ENCODE peak calls at places on chromosomes 7 and 10, in four cellular contexts. One of them, this sample, is unnamed.

GRCh38 chr10:99621454-99622246 is 1.4 kb upstream of the SLC25A28 start:
- DNase-seq in left ventricle myocardium inferior: no peak
- DNase-seq in fibroblast of pulmonary artery: no peak
- DNase-seq in bronchial epithelial cell: peak
- DNase-seq in this sample: peak

GRCh38 chr10:62098278-62099121 is 170.1 kb downstream of the RTKN2 start:
- DNase-seq in left ventricle myocardium inferior: no peak
- DNase-seq in bronchial epithelial cell: peak
- DNase-seq in fibroblast of pulmonary artery: no peak
- DNase-seq in this sample: no peak

GRCh38 chr7:12729112-12729511 is 41.7 kb downstream of the ARL4A start:
- DNase-seq in bronchial epithelial cell: no peak
- DNase-seq in fibroblast of pulmonary artery: peak
- DNase-seq in left ventricle myocardium inferior: peak
- DNase-seq in this sample: peak

GRCh38 chr7:94350729-94351128 is 44.0 kb upstream of the COL1A2 start:
- DNase-seq in left ventricle myocardium inferior: no peak
- DNase-seq in fibroblast of pulmonary artery: no peak
- DNase-seq in bronchial epithelial cell: no peak
- DNase-seq in this sample: no peak

GRCh38 chr7:116150588-116150987 is 59.8 kb upstream of the TES start:
- DNase-seq in bronchial epithelial cell: peak
- DNase-seq in left ventricle myocardium inferior: no peak
- DNase-seq in fibroblast of pulmonary artery: no peak
- DNase-seq in this sample: no peak

GRCh38 chr10:130221456-130222375 is 85.5 kb downstream of the GLRX3 start:
- DNase-seq in bronchial epithelial cell: no peak
- DNase-seq in fibroblast of pulmonary artery: no peak
- DNase-seq in left ventricle myocardium inferior: no peak
- DNase-seq in this sample: no peak

GRCh38 chr10:129277804-129278203 is 189.2 kb upstream of the MGMT start:
- DNase-seq in fibroblast of pulmonary artery: no peak
- DNase-seq in bronchial epithelial cell: no peak
- DNase-seq in left ventricle myocardium inferior: no peak
- DNase-seq in this sample: no peak

GRCh38 chr7:36653671-36654355 is 70.5 kb downstream of the AOAH start:
- DNase-seq in bronchial epithelial cell: no peak
- DNase-seq in fibroblast of pulmonary artery: no peak
- DNase-seq in left ventricle myocardium inferior: no peak
- DNase-seq in this sample: no peak

GRCh38 chr10:100568937-100569336 is 33.2 kb downstream of the HIF1AN start:
- DNase-seq in bronchial epithelial cell: no peak
- DNase-seq in fibroblast of pulmonary artery: no peak
- DNase-seq in left ventricle myocardium inferior: no peak
- DNase-seq in this sample: no peak

GRCh38 chr7:129779602-129780256 is 168.2 kb downstream of the NRF1 start:
- DNase-seq in fibroblast of pulmonary artery: no peak
- DNase-seq in bronchial epithelial cell: peak
- DNase-seq in left ventricle myocardium inferior: no peak
- DNase-seq in this sample: peak

GRCh38 chr10:52771534-52772455 is 789 bp downstream of the MBL2 start:
- DNase-seq in left ventricle myocardium inferior: no peak
- DNase-seq in fibroblast of pulmonary artery: no peak
- DNase-seq in bronchial epithelial cell: peak
- DNase-seq in this sample: no peak

GRCh38 chr10:133109736-133110532 is 22.2 kb downstream of the ADGRA1 start:
- DNase-seq in bronchial epithelial cell: no peak
- DNase-seq in left ventricle myocardium inferior: peak
- DNase-seq in fibroblast of pulmonary artery: no peak
- DNase-seq in this sample: no peak

GRCh38 chr7:80428161-80429054 is 83.5 kb downstream of the GNAT3 start:
- DNase-seq in bronchial epithelial cell: peak
- DNase-seq in fibroblast of pulmonary artery: peak
- DNase-seq in left ventricle myocardium inferior: no peak
- DNase-seq in this sample: peak

GRCh38 chr10:96118604-96119450 is 11.3 kb upstream of the ZNF518A start:
- DNase-seq in fibroblast of pulmonary artery: no peak
- DNase-seq in left ventricle myocardium inferior: no peak
- DNase-seq in bronchial epithelial cell: no peak
- DNase-seq in this sample: no peak

GRCh38 chr7:1043552-1044188 is 676 bp upstream of the GPR146 start:
- DNase-seq in left ventricle myocardium inferior: no peak
- DNase-seq in fibroblast of pulmonary artery: no peak
- DNase-seq in bronchial epithelial cell: no peak
- DNase-seq in this sample: no peak

GRCh38 chr7:70006411-70006920 is 408.2 kb downstream of the AUTS2 start:
- DNase-seq in fibroblast of pulmonary artery: peak
- DNase-seq in left ventricle myocardium inferior: no peak
- DNase-seq in bronchial epithelial cell: no peak
- DNase-seq in this sample: no peak

GRCh38 chr7:1200045-1200444 is 32.6 kb upstream of the UNCX start:
- DNase-seq in bronchial epithelial cell: no peak
- DNase-seq in left ventricle myocardium inferior: no peak
- DNase-seq in fibroblast of pulmonary artery: peak
- DNase-seq in this sample: peak

DNA sequence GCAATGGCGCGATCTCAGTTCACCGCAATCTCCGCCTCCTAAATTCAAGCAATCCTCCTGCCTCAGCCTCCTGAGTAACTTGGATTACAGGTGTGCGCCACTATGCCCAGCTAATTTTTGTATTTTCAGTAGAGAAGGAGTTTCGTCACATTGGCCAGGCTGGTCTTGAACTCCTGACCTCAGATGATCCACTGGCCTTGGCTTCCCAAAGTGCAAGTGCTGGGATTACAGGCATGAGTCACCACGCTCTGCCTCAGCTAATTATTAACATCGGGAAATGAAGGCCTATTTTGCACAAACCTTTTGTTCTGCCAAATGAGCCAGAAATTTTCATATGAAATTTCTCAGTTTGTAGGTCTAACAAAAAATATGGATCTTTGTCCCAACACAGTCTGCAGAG is 106.7 kb upstream of the ODAD2 start:
- DNase-seq in bronchial epithelial cell: no peak
- DNase-seq in left ventricle myocardium inferior: no peak
- DNase-seq in fibroblast of pulmonary artery: no peak
- DNase-seq in this sample: no peak
- TF ChIP-seq CTCF in bronchial epithelial cell: no peak
- TF ChIP-seq CTCF in left ventricle myocardium inferior: no peak
- TF ChIP-seq CTCF in fibroblast of pulmonary artery: no peak
- TF ChIP-seq CTCF in this sample: no peak

DNA sequence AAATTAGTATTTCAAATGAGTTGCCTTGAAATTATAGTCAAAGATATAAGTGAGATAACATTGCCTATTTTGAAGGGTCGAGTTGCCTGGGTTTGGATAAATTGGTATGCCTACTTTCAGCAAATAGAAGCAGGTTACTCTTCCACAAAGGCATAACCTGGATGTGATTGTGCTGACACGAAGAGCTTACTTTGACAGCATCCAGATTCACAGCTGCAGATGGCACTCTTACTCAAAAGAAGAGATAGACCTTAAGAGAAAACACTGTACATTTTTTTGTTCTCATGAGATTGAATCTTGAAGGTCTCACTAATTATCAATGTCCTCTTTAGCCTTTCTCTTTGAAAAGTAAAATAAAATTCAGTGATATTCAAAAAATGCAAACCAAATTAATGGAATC is 1338.7 kb downstream of the REEP3 start:
- DNase-seq in fibroblast of pulmonary artery: no peak
- DNase-seq in bronchial epithelial cell: no peak
- DNase-seq in left ventricle myocardium inferior: no peak
- DNase-seq in this sample: no peak
- TF ChIP-seq CTCF in fibroblast of pulmonary artery: no peak
- TF ChIP-seq CTCF in bronchial epithelial cell: no peak
- TF ChIP-seq CTCF in left ventricle myocardium inferior: no peak
- TF ChIP-seq CTCF in this sample: no peak

GRCh38 chr7:149369497-149369896 is 91.4 kb downstream of the ZNF777 start:
- DNase-seq in bronchial epithelial cell: peak
- DNase-seq in fibroblast of pulmonary artery: no peak
- DNase-seq in left ventricle myocardium inferior: no peak
- DNase-seq in this sample: no peak

GRCh38 chr7:149373089-149373488 is 87.8 kb downstream of the ZNF777 start:
- DNase-seq in fibroblast of pulmonary artery: no peak
- DNase-seq in left ventricle myocardium inferior: no peak
- DNase-seq in bronchial epithelial cell: no peak
- DNase-seq in this sample: no peak

GRCh38 chr7:149367417-149367816 is 93.4 kb downstream of the ZNF777 start:
- DNase-seq in fibroblast of pulmonary artery: no peak
- DNase-seq in left ventricle myocardium inferior: no peak
- DNase-seq in bronchial epithelial cell: no peak
- DNase-seq in this sample: no peak

GRCh38 chr7:149375234-149376008 is 85.4 kb downstream of the ZNF777 start:
- DNase-seq in fibroblast of pulmonary artery: no peak
- DNase-seq in left ventricle myocardium inferior: no peak
- DNase-seq in bronchial epithelial cell: no peak
- DNase-seq in this sample: no peak

GRCh38 chr7:149370790-149371189 is 90.1 kb downstream of the ZNF777 start:
- DNase-seq in fibroblast of pulmonary artery: no peak
- DNase-seq in bronchial epithelial cell: no peak
- DNase-seq in left ventricle myocardium inferior: no peak
- DNase-seq in this sample: no peak
- TF ChIP-seq CTCF in fibroblast of pulmonary artery: no peak
- TF ChIP-seq CTCF in bronchial epithelial cell: no peak
- TF ChIP-seq CTCF in left ventricle myocardium inferior: no peak
- TF ChIP-seq CTCF in this sample: no peak

DNA sequence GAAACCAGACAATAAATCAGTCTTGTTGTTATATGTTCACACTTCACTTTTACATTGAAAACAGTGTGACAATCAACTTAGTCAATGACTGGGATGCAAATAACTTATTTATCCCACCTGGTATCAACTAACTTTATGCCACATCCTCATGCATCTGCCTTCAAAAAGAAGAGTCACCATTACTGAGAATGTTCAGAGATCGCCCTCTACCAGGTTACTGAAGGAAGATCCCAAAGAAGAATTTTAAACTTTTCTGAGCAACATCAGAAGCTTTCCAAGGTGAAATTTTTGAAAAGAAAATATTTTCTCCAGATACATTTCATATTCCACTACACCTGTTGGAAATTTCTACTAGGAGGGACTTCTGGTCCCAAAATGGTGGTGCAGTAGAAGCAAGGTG is 359.5 kb downstream of the PTPRN2 start:
- DNase-seq in left ventricle myocardium inferior: no peak
- DNase-seq in fibroblast of pulmonary artery: no peak
- DNase-seq in bronchial epithelial cell: no peak
- DNase-seq in this sample: no peak
- TF ChIP-seq CTCF in left ventricle myocardium inferior: no peak
- TF ChIP-seq CTCF in fibroblast of pulmonary artery: no peak
- TF ChIP-seq CTCF in bronchial epithelial cell: no peak
- TF ChIP-seq CTCF in this sample: no peak

GRCh38 chr7:150820578-150821198 is 20.1 kb downstream of the TMEM176A start:
- DNase-seq in left ventricle myocardium inferior: no peak
- DNase-seq in bronchial epithelial cell: no peak
- DNase-seq in fibroblast of pulmonary artery: no peak
- DNase-seq in this sample: no peak
- TF ChIP-seq CTCF in left ventricle myocardium inferior: no peak
- TF ChIP-seq CTCF in bronchial epithelial cell: no peak
- TF ChIP-seq CTCF in fibroblast of pulmonary artery: no peak
- TF ChIP-seq CTCF in this sample: no peak

GRCh38 chr10:71797533-71798307 is 24.4 kb upstream of the VSIR start:
- DNase-seq in bronchial epithelial cell: no peak
- DNase-seq in fibroblast of pulmonary artery: no peak
- DNase-seq in left ventricle myocardium inferior: no peak
- DNase-seq in this sample: no peak

GRCh38 chr10:71795248-71795647 is 21.9 kb upstream of the VSIR start:
- DNase-seq in fibroblast of pulmonary artery: peak
- DNase-seq in bronchial epithelial cell: peak
- DNase-seq in left ventricle myocardium inferior: no peak
- DNase-seq in this sample: peak

GRCh38 chr10:71798308-71798624 is 24.9 kb upstream of the VSIR start:
- DNase-seq in fibroblast of pulmonary artery: no peak
- DNase-seq in bronchial epithelial cell: no peak
- DNase-seq in left ventricle myocardium inferior: no peak
- DNase-seq in this sample: no peak

GRCh38 chr10:71799112-71799511 is 25.8 kb upstream of the VSIR start:
- DNase-seq in bronchial epithelial cell: no peak
- DNase-seq in left ventricle myocardium inferior: no peak
- DNase-seq in fibroblast of pulmonary artery: no peak
- DNase-seq in this sample: no peak

DNA sequence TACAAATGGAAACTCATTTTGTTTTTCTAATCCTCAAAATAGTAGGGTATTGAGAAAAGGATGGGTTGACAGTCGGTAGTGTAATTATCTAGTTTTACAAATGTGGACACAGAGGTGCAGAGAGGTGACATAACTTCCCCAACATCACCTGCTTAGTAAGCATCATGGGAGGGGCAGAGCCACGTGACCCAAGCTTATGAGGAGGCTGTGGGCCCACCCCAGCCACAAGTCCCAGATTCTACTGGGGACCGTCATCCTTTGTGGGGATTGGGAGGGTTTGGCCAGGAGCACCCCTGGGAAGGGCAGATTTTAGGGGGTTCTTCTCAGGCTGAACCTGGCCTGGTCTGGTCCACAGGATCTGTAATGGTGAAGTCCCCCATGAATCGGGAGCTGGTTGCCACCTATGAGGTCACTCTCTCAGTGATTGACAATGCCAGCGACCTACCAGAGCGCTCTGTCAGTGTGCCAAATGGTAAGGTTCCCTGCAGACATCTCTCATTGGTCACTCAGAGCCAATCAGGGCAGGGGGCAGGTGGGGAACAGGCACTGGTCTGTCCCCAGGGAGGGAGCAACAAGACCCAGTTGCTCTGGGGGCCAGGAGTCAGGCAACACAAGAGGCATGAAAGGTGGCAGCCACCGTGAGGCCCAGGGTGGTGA is 23.6 kb upstream of the VSIR start:
- DNase-seq in bronchial epithelial cell: no peak
- DNase-seq in fibroblast of pulmonary artery: no peak
- DNase-seq in left ventricle myocardium inferior: no peak
- DNase-seq in this sample: no peak
- TF ChIP-seq CTCF in bronchial epithelial cell: no peak
- TF ChIP-seq CTCF in fibroblast of pulmonary artery: no peak
- TF ChIP-seq CTCF in left ventricle myocardium inferior: no peak
- TF ChIP-seq CTCF in this sample: no peak

This sample was measured in MCF 10A.